ENCODE peak calls at places on chromosome 19, in seven cellular contexts. O, H, Y, E, A, C and U are unnamed samples.

GRCh38 chr19:16141043-16141442 is 2.4 kb upstream of the HSH2D start:
- DNase-seq in O (no peak), H (no peak), Y (no peak), E (no peak), A (no peak), C (no peak), U (no peak)

GRCh38 chr19:46624958-46625661 is at the start of gene PTGIR:
- DNase-seq in O (peak), H (no peak), Y (peak), E (peak), A (peak), C (peak), U (no peak)

GRCh38 chr19:14167594-14168138 is 31.3 kb upstream of the ASF1B start:
- DNase-seq in O (no peak), H (no peak), Y (no peak), E (no peak), A (no peak), C (no peak), U (peak)

GRCh38 chr19:5193192-5193591 is 147.4 kb downstream of the PTPRS start:
- DNase-seq in O (no peak), H (no peak), Y (no peak), E (no peak), A (no peak), C (no peak), U (no peak)

GRCh38 chr19:37370880-37371661 is at the start of gene ZNF527:
- DNase-seq in O (peak), H (peak), Y (peak), E (peak), A (peak), C (peak), U (peak)

GRCh38 chr19:13974073-13974472 is 21.8 kb downstream of the DCAF15 start:
- DNase-seq in O (peak), H (no peak), Y (no peak), E (no peak), A (peak), C (no peak), U (peak)

GRCh38 chr19:29587518-29587986 is 18.5 kb upstream of the POP4 start:
- DNase-seq in O (no peak), H (no peak), Y (peak), E (no peak), A (no peak), C (no peak), U (peak)

GRCh38 chr19:15418112-15418587 is 638 bp downstream of the AKAP8L start:
- DNase-seq in O (peak), H (no peak), Y (peak), E (peak), A (no peak), C (no peak), U (no peak)

GRCh38 chr19:24062222-24062621 is 24.8 kb upstream of the ZNF254 start:
- DNase-seq in O (no peak), H (no peak), Y (peak), E (no peak), A (no peak), C (no peak), U (no peak)

GRCh38 chr19:12611361-12611699 is 610 bp downstream of the ZNF791 start:
- DNase-seq in O (peak), H (peak), Y (peak), E (peak), A (peak), C (peak), U (no peak)

GRCh38 chr19:5178051-5178450 is 162.6 kb downstream of the PTPRS start:
- DNase-seq in O (no peak), H (no peak), Y (no peak), E (no peak), A (no peak), C (no peak), U (no peak)

GRCh38 chr19:49142866-49143335 is 12.3 kb downstream of the HRC start:
- DNase-seq in O (peak), H (peak), Y (peak), E (peak), A (peak), C (peak), U (no peak)

GRCh38 chr19:44668985-44669764 is 2.1 kb upstream of the CEACAM19 start:
- DNase-seq in O (no peak), H (no peak), Y (no peak), E (no peak), A (no peak), C (no peak), U (no peak)

GRCh38 chr19:8663920-8664670 is 33.7 kb downstream of the NFILZ start:
- DNase-seq in O (no peak), H (no peak), Y (no peak), E (no peak), A (no peak), C (no peak), U (peak)

GRCh38 chr19:14149509-14149994 is 13.2 kb upstream of the ASF1B start:
- DNase-seq in O (no peak), H (peak), Y (peak), E (peak), A (peak), C (peak), U (peak)

GRCh38 chr19:33229962-33230361 is 4.3 kb upstream of the SLC7A10 start:
- DNase-seq in O (no peak), H (no peak), Y (no peak), E (no peak), A (no peak), C (no peak), U (no peak)

GRCh38 chr19:11195169-11195568 is 2.2 kb downstream of the KANK2 start:
- DNase-seq in O (peak), H (peak), Y (no peak), E (no peak), A (no peak), C (no peak), U (no peak)

GRCh38 chr19:46205183-46205984 is 24.2 kb upstream of the IGFL1 start:
- DNase-seq in O (no peak), H (no peak), Y (no peak), E (no peak), A (no peak), C (no peak), U (no peak)

GRCh38 chr19:55459950-55460657 is 1.3 kb downstream of the ISOC2 start:
- DNase-seq in O (peak), H (no peak), Y (peak), E (no peak), A (no peak), C (no peak), U (no peak)

GRCh38 chr19:46654621-46655152 is 6.3 kb downstream of the DACT3 start:
- DNase-seq in O (no peak), H (no peak), Y (no peak), E (no peak), A (no peak), C (no peak), U (no peak)

GRCh38 chr19:19711306-19711933 is 21.5 kb downstream of the ZNF14 start:
- DNase-seq in O (no peak), H (no peak), Y (no peak), E (no peak), A (no peak), C (no peak), U (no peak)

GRCh38 chr19:48637449-48637947 is 319 bp upstream of the DBP start:
- DNase-seq in O (peak), H (peak), Y (peak), E (peak), A (peak), C (peak), U (no peak)

GRCh38 chr19:3534375-3535234 is 4.4 kb upstream of the TEKTIP1 start:
- DNase-seq in O (no peak), H (no peak), Y (no peak), E (no peak), A (no peak), C (no peak), U (no peak)

GRCh38 chr19:35353635-35354034 is 4.6 kb upstream of the FFAR3 start:
- DNase-seq in O (peak), H (no peak), Y (no peak), E (no peak), A (no peak), C (no peak), U (no peak)

GRCh38 chr19:33740811-33741396 is 55.8 kb upstream of the KCTD15 start:
- DNase-seq in O (peak), H (no peak), Y (peak), E (peak), A (no peak), C (no peak), U (peak)

GRCh38 chr19:51709575-51709974 is 14.2 kb downstream of the HAS1 start:
- DNase-seq in O (no peak), H (no peak), Y (no peak), E (no peak), A (no peak), C (no peak), U (no peak)

GRCh38 chr19:19597809-19598306 is 20.6 kb downstream of the PBX4 start:
- DNase-seq in O (peak), H (no peak), Y (no peak), E (no peak), A (no peak), C (no peak), U (peak)

GRCh38 chr19:55036058-55036457 is 2.0 kb downstream of the GP6 start:
- DNase-seq in O (no peak), H (no peak), Y (no peak), E (no peak), A (no peak), C (no peak), U (no peak)

GRCh38 chr19:14772467-14772866 is 5.9 kb downstream of the ADGRE2 start:
- DNase-seq in O (no peak), H (no peak), Y (no peak), E (no peak), A (no peak), C (no peak), U (no peak)

DNA sequence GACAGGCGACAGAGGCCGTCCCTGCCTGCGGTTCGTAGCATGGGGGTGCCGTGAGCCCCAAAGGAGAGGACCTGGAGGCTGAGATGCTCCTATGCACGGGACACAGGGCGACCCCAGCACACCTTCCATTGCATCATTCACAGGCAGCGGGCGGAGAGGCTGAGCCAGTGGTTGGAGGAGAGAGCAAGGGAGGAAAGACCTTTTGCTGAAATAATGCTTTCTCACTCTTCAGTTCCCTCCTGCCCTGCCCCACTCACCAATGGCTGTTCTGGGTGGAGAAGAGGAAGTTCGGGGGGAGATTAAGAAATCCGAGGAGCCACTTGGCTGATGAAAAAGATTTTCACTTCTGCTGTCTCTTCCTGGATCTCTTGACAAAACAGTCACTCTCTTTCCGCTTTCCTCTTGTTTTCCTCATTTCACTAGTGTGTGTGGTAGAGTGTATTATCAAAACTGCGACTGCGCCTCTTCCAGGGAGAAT is at the start of gene NLRP12:
- DNase-seq in O (no peak), H (no peak), Y (no peak), E (no peak), A (peak), C (no peak), U (no peak)
- H3K4me3 ChIP-seq in O (no peak), H (no peak), Y (no peak), E (no peak), A (no peak), C (no peak), U (no peak)

GRCh38 chr19:56841194-56841546 is 644 bp upstream of the PEG3 start:
- DNase-seq in O (no peak), H (no peak), Y (no peak), E (no peak), A (no peak), C (no peak), U (no peak)
- H3K4me3 ChIP-seq in O (no peak), H (peak), Y (no peak), E (no peak), A (no peak), C (no peak), U (no peak)

GRCh38 chr19:43463381-43464088 is 1.9 kb downstream of the LYPD3 start:
- DNase-seq in O (peak), H (peak), Y (peak), E (peak), A (peak), C (peak), U (peak)

GRCh38 chr19:43461303-43461702 is 4.1 kb downstream of the LYPD3 start:
- DNase-seq in O (no peak), H (no peak), Y (no peak), E (no peak), A (no peak), C (no peak), U (no peak)

GRCh38 chr19:43462887-43463380 is 2.5 kb downstream of the LYPD3 start:
- DNase-seq in O (no peak), H (no peak), Y (no peak), E (no peak), A (no peak), C (no peak), U (no peak)

GRCh38 chr19:43464089-43464775 is 1.2 kb downstream of the LYPD3 start:
- DNase-seq in O (no peak), H (peak), Y (no peak), E (no peak), A (peak), C (no peak), U (no peak)

DNA sequence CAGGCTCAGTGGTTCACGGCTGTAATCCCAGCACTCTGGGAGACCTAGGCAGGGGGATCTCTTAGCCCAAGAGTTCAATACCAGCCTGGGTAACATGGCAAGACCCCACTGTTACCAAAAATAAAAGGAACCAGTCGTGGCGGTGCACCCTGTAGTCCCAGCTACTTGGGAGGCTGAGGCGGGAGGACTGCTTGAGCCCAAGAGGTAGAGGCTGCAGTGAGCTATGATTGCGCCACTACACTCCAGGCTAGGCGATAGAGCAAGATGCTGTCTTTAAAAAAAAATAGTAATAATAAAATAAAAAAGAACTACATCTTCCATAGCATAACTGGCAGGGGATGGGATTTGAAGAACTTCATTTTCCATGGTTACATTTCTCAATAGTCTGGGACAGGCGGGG is 3.0 kb downstream of the LYPD3 start:
- DNase-seq in O (no peak), H (no peak), Y (no peak), E (no peak), A (no peak), C (no peak), U (no peak)
- H3K4me3 ChIP-seq in O (no peak), H (no peak), Y (no peak), E (no peak), A (no peak), C (no peak), U (no peak)

GRCh38 chr19:801861-802496 is 4.7 kb downstream of the PTBP1 start:
- DNase-seq in O (peak), H (peak), Y (peak), E (peak), A (no peak), C (no peak), U (no peak)
- H3K4me3 ChIP-seq in O (peak), H (no peak), Y (peak), E (peak), A (no peak), C (peak), U (peak)